ENCODE peak calls at places on chromosomes 11 and 22, in seven cellular contexts. G is lower leg skin; R is stimulated activated CD8-positive, alpha-beta memory T cell treated with anti-CD3 and anti-CD28 coated beads, Interleukin-12 subunit alpha, Interleukin-12 subunit beta, amount 100 ng/mL, for 4 hours; P is pulmonary artery endothelial cell; T is left cardiac atrium; Q is SJSA1; Z is GM12865. X is an unnamed sample.
A peak's percentile ranks its signal among the peaks of the same experiment; 100 is the strongest.

GRCh38 chr11:117761993-117762392 is 35.0 kb downstream of the DSCAML1 start:
- DNase-seq in G (no peak), R (no peak), P (no peak), T (no peak), Q (no peak), Z (no peak), X (no peak)

GRCh38 chr11:1118755-1119275 is 38.9 kb upstream of the MUC5AC start:
- DNase-seq in G (peak; percentile 56), R (no peak), P (no peak), T (peak; percentile 11), Q (no peak), Z (no peak), X (no peak)

GRCh38 chr11:36165638-36166389 is 123.4 kb downstream of the COMMD9 start:
- DNase-seq in G (no peak), R (no peak), P (peak; percentile 37), T (no peak), Q (no peak), Z (no peak), X (no peak)

GRCh38 chr22:16654882-16655281 is 62.3 kb upstream of the CCT8L2 start:
- DNase-seq in G (no peak), R (no peak), P (no peak), T (no peak), Q (no peak), Z (no peak), X (no peak)

GRCh38 chr11:111443640-111444039 is 64.6 kb upstream of the POU2AF1 start:
- DNase-seq in G (no peak), R (no peak), P (no peak), T (no peak), Q (no peak), Z (no peak), X (no peak)

GRCh38 chr11:92136792-92137191 is 87.8 kb upstream of the FAT3 start:
- DNase-seq in G (no peak), R (no peak), P (no peak), T (no peak), Q (no peak), Z (no peak), X (no peak)

GRCh38 chr11:88739524-88739923 is 326.3 kb downstream of the GRM5 start:
- DNase-seq in G (no peak), R (no peak), P (no peak), T (no peak), Q (no peak), Z (no peak), X (no peak)

GRCh38 chr22:39500101-39500500 is 2.0 kb upstream of the MIEF1 start:
- DNase-seq in G (no peak), R (no peak), P (no peak), T (no peak), Q (no peak), Z (no peak), X (no peak)

GRCh38 chr11:66362481-66363147 is 8.9 kb downstream of the SLC29A2 start:
- DNase-seq in G (no peak), R (no peak), P (no peak), T (no peak), Q (no peak), Z (no peak), X (no peak)

GRCh38 chr11:86427441-86427840 is 52.8 kb downstream of the CCDC81 start:
- DNase-seq in G (no peak), R (no peak), P (no peak), T (no peak), Q (no peak), Z (no peak), X (no peak)

GRCh38 chr11:129251067-129251466 is 58.9 kb upstream of the ARHGAP32 start:
- DNase-seq in G (no peak), R (no peak), P (no peak), T (no peak), Q (no peak), Z (no peak), X (no peak)

GRCh38 chr11:59204736-59205135 is 8.0 kb downstream of the MPEG1 start:
- DNase-seq in G (no peak), R (no peak), P (no peak), T (no peak), Q (no peak), Z (no peak), X (no peak)

GRCh38 chr11:77081381-77081851 is 14.6 kb downstream of the CAPN5 start:
- DNase-seq in G (peak; percentile 64), R (no peak), P (no peak), T (no peak), Q (no peak), Z (no peak), X (no peak)

GRCh38 chr22:30021881-30022619 is 58.2 kb upstream of the HORMAD2 start:
- DNase-seq in G (peak; percentile 61), R (no peak), P (no peak), T (peak; percentile 39), Q (no peak), Z (no peak), X (no peak)

GRCh38 chr11:130114281-130114680 is 44.6 kb downstream of the APLP2 start:
- DNase-seq in G (no peak), R (no peak), P (no peak), T (no peak), Q (no peak), Z (no peak), X (no peak)

GRCh38 chr11:65954771-65955170 is 6.8 kb upstream of the SART1 start:
- DNase-seq in G (no peak), R (no peak), P (no peak), T (no peak), Q (no peak), Z (no peak), X (no peak)

GRCh38 chr11:638616-639323 is 1.7 kb downstream of the DRD4 start:
- DNase-seq in G (no peak), R (no peak), P (no peak), T (no peak), Q (no peak), Z (no peak), X (no peak)

GRCh38 chr11:46679252-46680163 is 20.9 kb downstream of the ARHGAP1 start:
- DNase-seq in G (no peak), R (no peak), P (no peak), T (peak; percentile 14), Q (no peak), Z (no peak), X (no peak)

GRCh38 chr11:116465056-116465455 is 307.7 kb downstream of the BUD13 start:
- DNase-seq in G (peak; percentile 1), R (no peak), P (no peak), T (no peak), Q (no peak), Z (no peak), X (no peak)

GRCh38 chr11:34234086-34234740 is 123.6 kb downstream of the ABTB2 start:
- DNase-seq in G (no peak), R (peak; percentile 65), P (no peak), T (no peak), Q (peak; percentile 30), Z (peak; percentile 92), X (peak; percentile 72)

GRCh38 chr11:1487851-1488574 is 1.4 kb upstream of the MOB2 start:
- DNase-seq in G (no peak), R (no peak), P (no peak), T (peak; percentile 18), Q (no peak), Z (peak; percentile 18), X (no peak)

GRCh38 chr11:20609727-20610707 is 10.6 kb downstream of the SLC6A5 start:
- DNase-seq in G (peak; percentile 92), R (peak; percentile 6), P (no peak), T (peak; percentile 81), Q (peak; percentile 39), Z (peak; percentile 79), X (peak; percentile 74)

GRCh38 chr22:39482768-39483167 is 19.3 kb upstream of the MIEF1 start:
- DNase-seq in G (no peak), R (no peak), P (no peak), T (no peak), Q (no peak), Z (no peak), X (peak; percentile 81)

GRCh38 chr11:106950067-106950491 is 68.2 kb downstream of the GUCY1A2 start:
- DNase-seq in G (no peak), R (no peak), P (no peak), T (no peak), Q (no peak), Z (no peak), X (no peak)

GRCh38 chr11:121437018-121437685 is 15.0 kb upstream of the SORL1 start:
- DNase-seq in G (no peak), R (no peak), P (no peak), T (no peak), Q (no peak), Z (no peak), X (no peak)

GRCh38 chr11:131998020-131998419 is 627.6 kb downstream of the NTM start:
- DNase-seq in G (no peak), R (no peak), P (no peak), T (no peak), Q (no peak), Z (no peak), X (no peak)

GRCh38 chr11:96393753-96394348 is 4.0 kb downstream of the JRKL start:
- DNase-seq in G (no peak), R (no peak), P (peak; percentile 19), T (no peak), Q (no peak), Z (peak; percentile 46), X (no peak)

GRCh38 chr22:39622881-39623367 is 52.4 kb downstream of the CACNA1I start:
- DNase-seq in G (no peak), R (peak; percentile 37), P (no peak), T (peak; percentile 60), Q (peak; percentile 37), Z (peak; percentile 66), X (no peak)

GRCh38 chr11:58513747-58514367 is 6.0 kb upstream of the OR5B21 start:
- DNase-seq in G (no peak), R (no peak), P (peak; percentile 32), T (peak; percentile 19), Q (peak; percentile 49), Z (peak; percentile 34), X (peak; percentile 10)

X was measured in H54.